ENCODE peak calls at places on chromosomes 6 and 20, in ten cellular contexts. One of them, this sample, is unnamed.

GRCh38 chr20:61044499-61044898 is 207.6 kb upstream of the CDH4 start:
- DNase-seq in spleen: no peak
- DNase-seq in breast epithelium: no peak
- DNase-seq in vagina: no peak
- DNase-seq in HL-60: no peak
- DNase-seq in H1: no peak
- DNase-seq in endothelial cell of umbilical vein: no peak
- DNase-seq in transverse colon: no peak
- DNase-seq in stomach: no peak
- DNase-seq in Panc1: no peak
- DNase-seq in this sample: no peak

GRCh38 chr6:30450908-30451818 is 38.1 kb upstream of the HLA-E start:
- DNase-seq in spleen: peak; percentile 85
- DNase-seq in breast epithelium: no peak
- DNase-seq in vagina: no peak
- DNase-seq in HL-60: peak; percentile 90
- DNase-seq in H1: no peak
- DNase-seq in endothelial cell of umbilical vein: no peak
- DNase-seq in transverse colon: peak; percentile 38
- DNase-seq in stomach: peak; percentile 35
- DNase-seq in Panc1: no peak
- DNase-seq in this sample: peak; percentile 85

GRCh38 chr6:90891338-90891715 is 304.5 kb upstream of the MAP3K7 start:
- DNase-seq in spleen: no peak
- DNase-seq in breast epithelium: no peak
- DNase-seq in vagina: no peak
- DNase-seq in HL-60: no peak
- DNase-seq in H1: no peak
- DNase-seq in endothelial cell of umbilical vein: no peak
- DNase-seq in transverse colon: no peak
- DNase-seq in stomach: no peak
- DNase-seq in Panc1: no peak
- DNase-seq in this sample: no peak

GRCh38 chr20:44098657-44099056 is 88.3 kb downstream of the JPH2 start:
- DNase-seq in spleen: peak; percentile 13
- DNase-seq in breast epithelium: no peak
- DNase-seq in vagina: no peak
- DNase-seq in HL-60: no peak
- DNase-seq in H1: no peak
- DNase-seq in endothelial cell of umbilical vein: no peak
- DNase-seq in transverse colon: no peak
- DNase-seq in stomach: no peak
- DNase-seq in Panc1: no peak
- DNase-seq in this sample: no peak

GRCh38 chr6:106134906-106135634 is 48.9 kb downstream of the PRDM1 start:
- DNase-seq in spleen: no peak
- DNase-seq in breast epithelium: no peak
- DNase-seq in vagina: no peak
- DNase-seq in HL-60: no peak
- DNase-seq in H1: no peak
- DNase-seq in endothelial cell of umbilical vein: no peak
- DNase-seq in transverse colon: peak; percentile 68
- DNase-seq in stomach: no peak
- DNase-seq in Panc1: peak; percentile 43
- DNase-seq in this sample: no peak

GRCh38 chr6:90285611-90286381 is 10.8 kb downstream of the BACH2 start:
- DNase-seq in spleen: peak; percentile 91
- DNase-seq in breast epithelium: peak; percentile 59
- DNase-seq in vagina: no peak
- DNase-seq in HL-60: peak; percentile 53
- DNase-seq in H1: no peak
- DNase-seq in endothelial cell of umbilical vein: peak; percentile 90
- DNase-seq in transverse colon: peak; percentile 77
- DNase-seq in stomach: peak; percentile 69
- DNase-seq in Panc1: peak; percentile 59
- DNase-seq in this sample: no peak

GRCh38 chr20:52434041-52434425 is 242.5 kb upstream of the ZFP64 start:
- DNase-seq in spleen: no peak
- DNase-seq in breast epithelium: no peak
- DNase-seq in vagina: no peak
- DNase-seq in HL-60: no peak
- DNase-seq in H1: no peak
- DNase-seq in endothelial cell of umbilical vein: no peak
- DNase-seq in transverse colon: no peak
- DNase-seq in stomach: no peak
- DNase-seq in Panc1: no peak
- DNase-seq in this sample: no peak

GRCh38 chr6:148507774-148508173 is 165.1 kb downstream of the SASH1 start:
- DNase-seq in spleen: no peak
- DNase-seq in breast epithelium: no peak
- DNase-seq in vagina: no peak
- DNase-seq in HL-60: no peak
- DNase-seq in H1: no peak
- DNase-seq in endothelial cell of umbilical vein: no peak
- DNase-seq in transverse colon: no peak
- DNase-seq in stomach: no peak
- DNase-seq in Panc1: no peak
- DNase-seq in this sample: no peak

DNA sequence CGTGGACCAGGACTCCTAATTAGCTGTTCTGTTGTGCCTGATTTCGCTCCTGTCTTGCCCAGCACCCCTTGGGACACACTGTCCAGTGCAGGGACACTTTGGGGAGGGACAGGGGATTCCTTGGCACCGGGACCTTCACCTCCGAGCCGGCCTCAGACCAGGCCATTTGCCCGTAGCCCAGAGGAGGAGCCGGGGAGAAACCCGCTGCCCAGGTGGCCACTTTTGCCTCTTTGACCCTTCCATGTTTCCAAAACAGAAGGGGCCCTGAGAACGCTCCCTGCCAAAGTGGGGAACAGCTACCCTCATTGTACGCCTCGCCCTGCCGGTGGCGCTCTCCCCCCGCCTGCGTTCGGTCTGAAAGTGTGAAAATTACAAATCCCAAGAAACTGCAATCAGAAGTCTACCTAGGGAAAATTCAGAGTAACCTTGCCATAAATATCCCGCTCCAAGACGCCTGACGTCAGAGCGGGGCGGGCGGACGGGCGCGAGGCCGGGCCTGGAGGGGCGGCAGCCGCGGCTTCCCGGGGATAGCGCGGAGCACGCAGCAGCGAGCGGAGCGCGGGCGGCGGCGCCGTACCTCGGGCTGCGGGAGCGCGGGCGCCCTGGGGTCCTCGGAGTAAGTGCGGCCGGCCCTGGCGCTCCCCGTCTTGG is at the start of gene DAAM2:
- DNase-seq in spleen: peak; percentile 80
- DNase-seq in breast epithelium: peak; percentile 32
- DNase-seq in vagina: no peak
- DNase-seq in HL-60: no peak
- DNase-seq in H1: no peak
- DNase-seq in endothelial cell of umbilical vein: peak; percentile 22
- DNase-seq in transverse colon: peak; percentile 50
- DNase-seq in stomach: peak; percentile 64
- DNase-seq in Panc1: no peak
- DNase-seq in this sample: no peak
- TF ChIP-seq POLR2AphosphoS5 in spleen: peak; percentile 26
- TF ChIP-seq POLR2AphosphoS5 in breast epithelium: no peak
- TF ChIP-seq POLR2AphosphoS5 in vagina: no peak
- TF ChIP-seq POLR2AphosphoS5 in HL-60: no peak
- TF ChIP-seq POLR2AphosphoS5 in H1: no peak
- TF ChIP-seq POLR2AphosphoS5 in endothelial cell of umbilical vein: no peak
- TF ChIP-seq POLR2AphosphoS5 in transverse colon: peak; percentile 57
- TF ChIP-seq POLR2AphosphoS5 in stomach: peak; percentile 77
- TF ChIP-seq POLR2AphosphoS5 in Panc1: no peak
- TF ChIP-seq POLR2AphosphoS5 in this sample: peak; percentile 50

DNA sequence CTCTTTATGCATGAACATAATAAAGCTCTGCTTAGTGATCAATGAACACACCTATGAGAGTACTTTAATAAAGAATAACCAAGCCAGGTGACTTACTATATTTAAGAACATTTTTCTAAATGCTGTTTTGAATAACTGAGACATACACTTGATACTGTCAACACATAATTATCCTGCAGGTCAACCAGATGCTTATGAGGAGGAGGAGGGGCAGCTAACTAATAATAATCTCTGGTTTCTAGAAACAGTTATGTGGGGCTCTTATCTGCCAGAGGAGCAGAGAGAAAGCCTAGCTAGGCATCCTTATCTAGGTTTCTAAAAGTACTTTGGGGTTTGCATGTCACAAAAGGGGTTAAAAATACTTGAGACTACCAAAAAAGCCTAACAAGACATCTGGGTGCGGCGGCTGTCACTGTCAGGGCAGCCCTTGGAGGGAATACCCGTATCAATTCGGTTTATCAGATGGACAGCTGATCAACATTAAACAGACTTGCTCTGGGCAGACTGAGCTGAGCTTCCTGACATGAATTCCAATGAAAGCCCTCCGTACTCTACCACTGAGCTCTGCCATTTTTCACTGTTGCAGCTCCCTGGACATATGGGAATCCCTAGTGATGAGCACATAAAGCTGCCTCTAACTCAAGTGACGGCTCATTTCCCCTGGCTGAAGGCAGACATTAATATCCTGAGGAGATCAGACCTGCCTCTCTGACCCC is 166.6 kb downstream of the PDSS2 start:
- DNase-seq in spleen: no peak
- DNase-seq in breast epithelium: no peak
- DNase-seq in vagina: no peak
- DNase-seq in HL-60: no peak
- DNase-seq in H1: no peak
- DNase-seq in endothelial cell of umbilical vein: no peak
- DNase-seq in transverse colon: no peak
- DNase-seq in stomach: no peak
- DNase-seq in Panc1: no peak
- DNase-seq in this sample: no peak
- H3K4me3 ChIP-seq in spleen: no peak overlapping the region
- H3K4me3 ChIP-seq in breast epithelium: no peak overlapping the region
- H3K4me3 ChIP-seq in vagina: no peak overlapping the region
- H3K4me3 ChIP-seq in HL-60: no peak overlapping the region
- H3K4me3 ChIP-seq in H1: no peak overlapping the region
- H3K4me3 ChIP-seq in endothelial cell of umbilical vein: no peak overlapping the region
- H3K4me3 ChIP-seq in transverse colon: no peak overlapping the region
- H3K4me3 ChIP-seq in stomach: no peak overlapping the region
- H3K4me3 ChIP-seq in Panc1: no peak overlapping the region
- H3K4me3 ChIP-seq in this sample: no peak overlapping the region

GRCh38 chr20:8981482-8981881 is 87.4 kb upstream of the PLCB4 start:
- DNase-seq in spleen: no peak
- DNase-seq in breast epithelium: no peak
- DNase-seq in vagina: no peak
- DNase-seq in HL-60: no peak
- DNase-seq in H1: no peak
- DNase-seq in endothelial cell of umbilical vein: no peak
- DNase-seq in transverse colon: no peak
- DNase-seq in stomach: peak; percentile 46
- DNase-seq in Panc1: no peak
- DNase-seq in this sample: no peak
- TF ChIP-seq POLR2AphosphoS5 in spleen: no peak
- TF ChIP-seq POLR2AphosphoS5 in breast epithelium: no peak
- TF ChIP-seq POLR2AphosphoS5 in vagina: no peak
- TF ChIP-seq POLR2AphosphoS5 in HL-60: no peak
- TF ChIP-seq POLR2AphosphoS5 in H1: no peak
- TF ChIP-seq POLR2AphosphoS5 in endothelial cell of umbilical vein: no peak
- TF ChIP-seq POLR2AphosphoS5 in transverse colon: no peak
- TF ChIP-seq POLR2AphosphoS5 in stomach: no peak
- TF ChIP-seq POLR2AphosphoS5 in Panc1: no peak
- TF ChIP-seq POLR2AphosphoS5 in this sample: no peak

GRCh38 chr20:23033918-23034317 is 1.2 kb upstream of the SSTR4 start:
- DNase-seq in spleen: no peak
- DNase-seq in breast epithelium: no peak
- DNase-seq in vagina: no peak
- DNase-seq in HL-60: no peak
- DNase-seq in H1: no peak
- DNase-seq in endothelial cell of umbilical vein: no peak
- DNase-seq in transverse colon: no peak
- DNase-seq in stomach: no peak
- DNase-seq in Panc1: no peak
- DNase-seq in this sample: no peak

GRCh38 chr20:23035731-23036130 is 619 bp downstream of the SSTR4 start:
- DNase-seq in spleen: no peak
- DNase-seq in breast epithelium: no peak
- DNase-seq in vagina: no peak
- DNase-seq in HL-60: no peak
- DNase-seq in H1: no peak
- DNase-seq in endothelial cell of umbilical vein: no peak
- DNase-seq in transverse colon: no peak
- DNase-seq in stomach: no peak
- DNase-seq in Panc1: no peak
- DNase-seq in this sample: no peak

GRCh38 chr20:23037017-23037481 is 1.9 kb downstream of the SSTR4 start:
- DNase-seq in spleen: no peak
- DNase-seq in breast epithelium: no peak
- DNase-seq in vagina: no peak
- DNase-seq in HL-60: no peak
- DNase-seq in H1: no peak
- DNase-seq in endothelial cell of umbilical vein: no peak
- DNase-seq in transverse colon: no peak
- DNase-seq in stomach: no peak
- DNase-seq in Panc1: no peak
- DNase-seq in this sample: no peak

GRCh38 chr20:23036371-23036770 is 1.3 kb downstream of the SSTR4 start:
- DNase-seq in spleen: no peak
- DNase-seq in breast epithelium: no peak
- DNase-seq in vagina: no peak
- DNase-seq in HL-60: no peak
- DNase-seq in H1: no peak
- DNase-seq in endothelial cell of umbilical vein: no peak
- DNase-seq in transverse colon: no peak
- DNase-seq in stomach: no peak
- DNase-seq in Panc1: no peak
- DNase-seq in this sample: no peak

DNA sequence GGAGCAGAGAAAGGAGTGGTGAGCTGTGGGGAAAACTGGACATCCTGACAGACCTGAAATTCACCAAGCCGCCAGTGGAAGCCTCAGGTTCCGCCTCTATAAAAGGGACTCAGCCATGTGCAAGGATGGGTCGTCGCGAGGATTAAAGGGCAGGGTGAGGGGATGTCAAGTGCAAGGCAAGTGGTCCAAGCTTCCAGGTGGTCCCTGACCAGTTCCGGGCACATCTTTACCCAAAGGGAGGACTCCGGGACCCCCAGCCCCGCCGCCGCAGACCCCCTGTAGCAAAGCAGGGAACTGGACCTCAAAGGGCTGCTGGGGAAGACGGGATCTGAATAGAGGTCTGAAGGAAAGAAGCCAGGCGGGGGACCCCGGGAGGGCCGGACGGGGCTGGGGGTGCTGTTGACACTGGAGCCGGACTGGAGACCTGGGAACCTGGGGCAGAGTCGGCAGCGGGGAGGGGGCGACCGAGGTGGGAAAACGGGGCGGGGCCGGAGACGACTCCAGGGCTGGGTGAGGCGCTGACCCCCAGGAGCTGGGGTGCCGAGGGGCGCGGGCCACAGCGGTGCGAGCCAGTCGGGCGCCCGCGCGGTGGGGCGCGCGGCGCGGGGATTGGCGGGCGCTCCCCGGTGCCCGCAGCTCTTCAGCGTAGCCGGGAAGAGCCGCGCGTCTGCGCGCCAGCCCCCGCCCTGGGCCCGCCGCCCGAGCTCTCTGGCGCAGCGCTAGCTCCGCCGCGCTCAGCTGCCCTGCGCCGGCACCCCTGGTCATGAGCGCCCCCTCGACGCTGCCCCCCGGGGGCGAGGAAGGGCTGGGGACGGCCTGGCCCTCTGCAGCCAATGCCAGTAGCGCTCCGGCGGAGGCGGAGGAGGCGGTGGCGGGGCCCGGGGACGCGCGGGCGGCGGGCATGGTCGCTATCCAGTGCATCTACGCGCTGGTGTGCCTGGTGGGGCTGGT is at the start of gene SSTR4:
- DNase-seq in spleen: no peak
- DNase-seq in breast epithelium: no peak
- DNase-seq in vagina: no peak
- DNase-seq in HL-60: no peak
- DNase-seq in H1: no peak
- DNase-seq in endothelial cell of umbilical vein: no peak
- DNase-seq in transverse colon: no peak
- DNase-seq in stomach: no peak
- DNase-seq in Panc1: no peak
- DNase-seq in this sample: no peak
- H3K4me3 ChIP-seq in spleen: no peak within 1 kb of the TSS
- H3K4me3 ChIP-seq in breast epithelium: peak within 1 kb of the TSS; percentile 55
- H3K4me3 ChIP-seq in vagina: no peak within 1 kb of the TSS
- H3K4me3 ChIP-seq in HL-60: no peak within 1 kb of the TSS
- H3K4me3 ChIP-seq in H1: peak within 1 kb of the TSS; percentile 24
- H3K4me3 ChIP-seq in endothelial cell of umbilical vein: no peak within 1 kb of the TSS
- H3K4me3 ChIP-seq in transverse colon: no peak within 1 kb of the TSS
- H3K4me3 ChIP-seq in stomach: peak within 1 kb of the TSS; percentile 22
- H3K4me3 ChIP-seq in Panc1: no peak within 1 kb of the TSS
- H3K4me3 ChIP-seq in this sample: no peak within 1 kb of the TSS